ENCODE peak calls at places on chromosomes 2 and 18, in five cellular contexts. N is psoas muscle, W is astrocyte of the spinal cord, H is colonic mucosa, K is lower lobe of right lung. J is an unnamed sample.
A peak's percentile ranks its signal among the peaks of the same experiment; 100 is the strongest.

GRCh38 chr2:9231291-9232165 is 24.9 kb downstream of the ASAP2 start:
- DNase-seq in W (no peak), H (peak; percentile 60), N (no peak), K (peak; percentile 60), J (no peak)

GRCh38 chr18:55206941-55207340 is 247.7 kb upstream of the CCDC68 start:
- DNase-seq in N (no peak), H (no peak), W (no peak), K (no peak), J (no peak)

GRCh38 chr2:188850786-188851185 is 123.4 kb upstream of the COL3A1 start:
- DNase-seq in W (peak; percentile 44), K (no peak), N (no peak), H (no peak), J (no peak)

GRCh38 chr18:73023975-73024374 is 156.2 kb upstream of the NETO1 start:
- DNase-seq in W (no peak), H (no peak), K (no peak), N (no peak), J (no peak)

GRCh38 chr2:229586746-229587705 is 127.3 kb downstream of the DNER start:
- DNase-seq in H (peak; percentile 72), N (peak; percentile 82), W (peak; percentile 87), K (peak; percentile 82), J (peak; percentile 80)

GRCh38 chr2:55718165-55719008 is 24.7 kb upstream of the PNPT1 start:
- DNase-seq in H (peak; percentile 76), W (peak; percentile 63), N (no peak), K (no peak), J (peak; percentile 54)

GRCh38 chr2:5111581-5111980 is 580.6 kb upstream of the SOX11 start:
- DNase-seq in W (no peak), N (no peak), K (no peak), H (no peak), J (no peak)

GRCh38 chr2:74845217-74845751 is 11.4 kb downstream of the HK2 start:
- DNase-seq in N (peak; percentile 95), W (peak; percentile 93), K (peak; percentile 91), H (peak; percentile 90), J (peak; percentile 68)

GRCh38 chr18:79507076-79507545 is 111.4 kb downstream of the NFATC1 start:
- DNase-seq in N (peak; percentile 81), H (peak; percentile 31), W (peak; percentile 55), K (peak; percentile 64), J (peak; percentile 84)

GRCh38 chr18:70195014-70195614 is 10.4 kb downstream of the RTTN start:
- DNase-seq in N (no peak), K (no peak), W (no peak), H (no peak), J (no peak)

GRCh38 chr2:188628989-188629889 is 337.6 kb downstream of the GULP1 start:
- DNase-seq in H (no peak), N (no peak), W (peak; percentile 78), K (no peak), J (no peak)

GRCh38 chr18:5982332-5982731 is 87.0 kb upstream of the TMEM200C start:
- DNase-seq in W (no peak), H (no peak), N (no peak), K (no peak), J (no peak)

GRCh38 chr18:5983479-5983878 is 88.2 kb upstream of the TMEM200C start:
- DNase-seq in N (no peak), H (no peak), K (no peak), W (no peak), J (peak; percentile 19)

GRCh38 chr18:5984245-5984644 is 88.9 kb upstream of the TMEM200C start:
- DNase-seq in W (no peak), K (no peak), N (no peak), H (no peak), J (no peak)

GRCh38 chr18:5986257-5986909 is 91.1 kb upstream of the TMEM200C start:
- DNase-seq in H (no peak), K (no peak), W (no peak), N (no peak), J (no peak)

GRCh38 chr18:5987217-5987616 is 91.9 kb upstream of the TMEM200C start:
- DNase-seq in W (no peak), H (no peak), N (no peak), K (no peak), J (no peak)
- H3K4me3 ChIP-seq in W (no peak overlapping the region), H (no peak overlapping the region), N (no peak overlapping the region), K (no peak overlapping the region), J (no peak overlapping the region)

GRCh38 chr18:21452381-21452780 is 148.1 kb downstream of the ESCO1 start:
- DNase-seq in N (no peak), W (peak; percentile 4), K (no peak), H (no peak), J (no peak)
- TF ChIP-seq CTCF in N (no peak), W (no peak), K (no peak), H (no peak), J (no peak)

DNA sequence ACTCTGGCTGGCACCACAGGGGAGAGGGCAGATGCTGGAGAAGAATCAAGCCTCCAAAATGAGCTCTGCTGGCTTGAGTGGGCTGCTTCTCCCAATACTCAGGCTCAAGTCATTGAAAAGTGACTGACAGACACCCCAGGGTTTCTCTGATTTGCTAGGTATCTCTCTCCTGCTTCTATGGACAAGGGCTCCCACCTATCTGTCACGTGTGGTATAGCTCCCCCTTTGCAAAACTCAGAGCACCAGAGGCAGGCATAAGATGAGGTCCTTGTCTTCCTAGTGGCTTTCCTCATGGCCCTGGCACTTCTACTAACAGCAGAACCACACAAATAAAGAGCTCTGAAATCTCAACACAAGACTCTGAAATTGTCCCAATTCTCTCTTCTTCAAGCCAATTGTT is 105.2 kb downstream of the GALNT14 start:
- DNase-seq in W (no peak), K (no peak), N (no peak), H (no peak), J (no peak)
- H3K4me3 ChIP-seq in W (no peak overlapping the region), K (no peak overlapping the region), N (no peak overlapping the region), H (no peak overlapping the region), J (no peak overlapping the region)

DNA sequence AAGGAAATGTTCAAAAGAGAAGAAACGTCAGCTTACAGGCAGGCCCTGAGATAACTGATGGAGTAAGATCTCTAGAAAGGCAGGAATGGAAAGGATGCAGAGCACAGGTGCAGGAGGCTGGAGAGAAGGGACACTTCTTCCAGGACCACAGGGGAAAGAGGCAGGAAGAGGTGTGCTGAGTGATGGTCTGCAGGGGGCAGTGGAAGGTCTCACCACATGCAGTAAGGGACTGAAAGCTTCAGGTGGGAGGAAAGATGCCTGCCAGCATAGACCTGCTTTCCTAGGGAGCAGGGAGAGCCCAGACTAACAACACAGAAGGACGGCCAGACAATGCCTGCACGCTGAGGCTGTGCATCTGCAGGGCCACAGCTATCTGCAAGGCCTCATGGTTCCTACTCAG is 156.8 kb downstream of the L3MBTL4 start:
- DNase-seq in K (no peak), W (no peak), H (no peak), N (no peak), J (no peak)
- TF ChIP-seq CTCF in K (no peak), W (no peak), H (no peak), N (no peak), J (no peak)

DNA sequence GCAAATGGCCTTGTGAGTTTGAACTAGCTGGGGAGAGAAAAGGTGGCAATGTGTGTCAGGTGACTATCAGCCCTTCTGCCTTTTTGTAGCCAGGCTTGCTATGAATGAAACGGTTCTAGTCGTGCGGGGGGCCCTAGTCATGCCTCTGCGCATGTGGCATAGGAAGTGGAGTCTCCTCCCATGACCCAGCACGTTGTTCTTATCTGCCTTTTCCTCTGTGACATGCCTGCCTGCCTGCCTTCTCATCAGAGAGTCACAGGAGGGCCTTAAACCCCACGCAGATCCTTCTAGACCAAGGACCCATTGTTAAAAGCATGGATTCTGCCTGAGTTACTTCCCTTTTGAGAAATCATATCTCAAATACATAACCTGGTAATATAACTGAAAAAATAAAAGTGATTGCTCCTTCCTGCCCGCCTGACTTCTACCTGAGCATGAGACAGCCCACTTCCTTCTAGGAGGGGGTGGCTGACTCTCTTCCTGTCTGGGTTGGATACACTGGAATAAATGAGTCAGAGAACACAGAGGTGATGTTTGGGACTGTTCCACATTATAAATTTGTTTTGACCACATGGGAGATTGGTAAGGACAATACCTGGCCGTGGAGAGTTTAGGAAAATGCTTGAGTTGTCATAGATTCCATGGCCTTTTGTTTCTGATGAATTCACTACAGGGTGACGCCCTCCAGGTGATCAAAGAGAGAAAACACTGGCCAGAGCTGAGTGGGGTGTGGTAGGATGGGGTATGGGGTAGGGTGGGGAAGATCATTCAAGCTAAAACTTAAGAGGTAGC is 49.8 kb downstream of the FBLN7 start:
- DNase-seq in W (no peak), K (no peak), H (peak; percentile 28), N (no peak), J (no peak)
- H3K4me3 ChIP-seq in W (no peak overlapping the region), K (no peak overlapping the region), H (no peak overlapping the region), N (no peak overlapping the region), J (no peak overlapping the region)

GRCh38 chr2:1849450-1849849 is 105.1 kb upstream of the PXDN start:
- DNase-seq in H (no peak), N (no peak), W (no peak), K (no peak), J (no peak)

GRCh38 chr2:1843646-1844045 is 99.3 kb upstream of the PXDN start:
- DNase-seq in H (no peak), N (no peak), K (no peak), W (no peak), J (no peak)

GRCh38 chr2:1848599-1848995 is 104.3 kb upstream of the PXDN start:
- DNase-seq in H (no peak), K (no peak), W (no peak), N (no peak), J (no peak)

GRCh38 chr2:1847846-1848598 is 103.7 kb upstream of the PXDN start:
- DNase-seq in W (no peak), N (no peak), K (no peak), H (no peak), J (no peak)

GRCh38 chr2:1846046-1847015 is 102.0 kb upstream of the PXDN start:
- DNase-seq in W (no peak), K (no peak), N (no peak), H (no peak), J (no peak)
- TF ChIP-seq CTCF in W (no peak), K (no peak), N (no peak), H (no peak), J (no peak)

J was measured in heart right ventricle.